ENCODE peak calls at places on chromosomes 1 and 21, in seven cellular contexts. Q is NCI-H1436, A is amygdala, M is H4, C is hypothalamus, D is GM12865, L is bronchial epithelial cell. B is an unnamed sample.

GRCh38 chr1:51518730-51519047 is 377 bp downstream of the EPS15 start:
- DNase-seq in Q (no peak), A (peak), M (peak), C (peak), D (peak), L (peak), B (no peak)

GRCh38 chr21:43352138-43352537 is 74.8 kb downstream of the SIK1 start:
- DNase-seq in Q (no peak), A (no peak), M (no peak), C (no peak), D (no peak), L (no peak), B (no peak)

GRCh38 chr1:180610556-180611015 is 21.2 kb upstream of the XPR1 start:
- DNase-seq in Q (no peak), A (no peak), M (no peak), C (no peak), D (no peak), L (no peak), B (no peak)

GRCh38 chr1:185567006-185567405 is 167.2 kb upstream of the HMCN1 start:
- DNase-seq in Q (peak), A (no peak), M (peak), C (no peak), D (peak), L (peak), B (no peak)

GRCh38 chr1:1435094-1435903 is at the start of gene VWA1:
- DNase-seq in Q (no peak), A (peak), M (no peak), C (no peak), D (peak), L (no peak), B (peak)

GRCh38 chr1:200409203-200409760 is 554 bp downstream of the ZNF281 start:
- DNase-seq in Q (no peak), A (peak), M (no peak), C (peak), D (peak), L (no peak), B (no peak)

GRCh38 chr1:20726107-20726911 is 6.2 kb downstream of the SH2D5 start:
- DNase-seq in Q (peak), A (no peak), M (no peak), C (no peak), D (no peak), L (no peak), B (peak)

GRCh38 chr1:81695741-81696140 is 105.0 kb upstream of the ADGRL2 start:
- DNase-seq in Q (no peak), A (no peak), M (peak), C (no peak), D (no peak), L (peak), B (no peak)

GRCh38 chr1:248825573-248825908 is 174 bp downstream of the SH3BP5L start:
- DNase-seq in Q (no peak), A (no peak), M (no peak), C (no peak), D (no peak), L (no peak), B (no peak)

GRCh38 chr1:192788184-192788583 is 20.7 kb upstream of the RGS2 start:
- DNase-seq in Q (no peak), A (peak), M (peak), C (no peak), D (no peak), L (peak), B (no peak)

GRCh38 chr1:28950449-28950848 is 36.1 kb downstream of the EPB41 start:
- DNase-seq in Q (no peak), A (no peak), M (no peak), C (no peak), D (no peak), L (no peak), B (no peak)

GRCh38 chr21:20617130-20617529 is 381.1 kb upstream of the NCAM2 start:
- DNase-seq in Q (no peak), A (no peak), M (no peak), C (no peak), D (no peak), L (no peak), B (no peak)

GRCh38 chr1:24386241-24386640 is 27.3 kb downstream of the STPG1 start:
- DNase-seq in Q (peak), A (no peak), M (no peak), C (no peak), D (no peak), L (peak), B (no peak)

GRCh38 chr1:67746299-67746698 is 61.3 kb downstream of the GADD45A start:
- DNase-seq in Q (no peak), A (no peak), M (no peak), C (no peak), D (no peak), L (no peak), B (no peak)

GRCh38 chr1:164754088-164754600 is 195.2 kb downstream of the PBX1 start:
- DNase-seq in Q (no peak), A (peak), M (no peak), C (no peak), D (no peak), L (peak), B (no peak)

GRCh38 chr1:48003741-48004503 is 6.7 kb upstream of the TRABD2B start:
- DNase-seq in Q (no peak), A (no peak), M (peak), C (no peak), D (no peak), L (no peak), B (no peak)